ENCODE peak calls at places on chromosomes 3 and 15, in four cellular contexts. W, O, H and Z are unnamed samples.

GRCh38 chr15:78727561-78727960 is 83.7 kb downstream of the ADAMTS7 start:
- DNase-seq in W (no peak), O (peak), H (no peak), Z (no peak)

GRCh38 chr3:167787440-167787839 is 51.9 kb downstream of the SERPINI1 start:
- DNase-seq in W (no peak), O (peak), H (no peak), Z (no peak)

GRCh38 chr3:194395201-194395600 is 3.9 kb downstream of the GP5 start:
- DNase-seq in W (no peak), O (peak), H (no peak), Z (no peak)

GRCh38 chr15:54045397-54045796 is 67.2 kb downstream of the UNC13C start:
- DNase-seq in W (no peak), O (no peak), H (no peak), Z (no peak)

GRCh38 chr3:8975081-8976020 is 12.1 kb upstream of the RAD18 start:
- DNase-seq in W (no peak), O (no peak), H (no peak), Z (no peak)

GRCh38 chr3:72969766-72970165 is 26.8 kb upstream of the PPP4R2 start:
- DNase-seq in W (no peak), O (no peak), H (no peak), Z (no peak)

GRCh38 chr3:191246628-191247027 is 47.6 kb downstream of the OSTN start:
- DNase-seq in W (no peak), O (no peak), H (no peak), Z (no peak)

GRCh38 chr15:67534360-67534759 is 8.1 kb upstream of the MAP2K5 start:
- DNase-seq in W (no peak), O (no peak), H (no peak), Z (no peak)

GRCh38 chr3:186996356-186996755 is 66.0 kb downstream of the ST6GAL1 start:
- DNase-seq in W (no peak), O (no peak), H (no peak), Z (no peak)

GRCh38 chr3:48593337-48593736 is 1.8 kb downstream of the COL7A1 start:
- DNase-seq in W (no peak), O (no peak), H (no peak), Z (no peak)

GRCh38 chr15:62896380-62896866 is 146.1 kb upstream of the TPM1 start:
- DNase-seq in W (no peak), O (peak), H (no peak), Z (no peak)
- TF ChIP-seq HDAC6 in W (no peak), O (no peak), H (no peak), Z (no peak)

DNA sequence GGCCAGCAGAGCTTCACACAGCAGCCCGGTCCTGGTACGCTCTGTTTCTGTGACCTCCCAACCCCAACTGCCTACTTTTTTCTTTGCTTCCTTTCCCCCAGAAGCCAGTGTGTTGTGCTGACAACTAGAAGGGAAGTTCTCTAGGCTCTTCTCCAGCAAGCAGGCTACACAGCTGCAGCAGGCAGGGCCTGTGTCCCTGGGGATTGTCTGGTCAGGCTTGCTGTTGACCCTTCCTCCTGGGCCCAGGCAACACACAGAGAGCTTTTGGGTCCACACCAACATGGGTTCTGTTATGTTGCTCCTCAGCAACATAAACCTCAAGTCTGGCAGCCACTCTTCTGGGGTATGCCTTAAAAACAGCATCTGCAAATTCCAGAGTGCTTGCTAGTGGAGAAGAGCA is 36.2 kb upstream of the TSPAN3 start:
- DNase-seq in W (no peak), O (no peak), H (no peak), Z (no peak)
- TF ChIP-seq HDAC6 in W (no peak), O (no peak), H (no peak), Z (no peak)

DNA sequence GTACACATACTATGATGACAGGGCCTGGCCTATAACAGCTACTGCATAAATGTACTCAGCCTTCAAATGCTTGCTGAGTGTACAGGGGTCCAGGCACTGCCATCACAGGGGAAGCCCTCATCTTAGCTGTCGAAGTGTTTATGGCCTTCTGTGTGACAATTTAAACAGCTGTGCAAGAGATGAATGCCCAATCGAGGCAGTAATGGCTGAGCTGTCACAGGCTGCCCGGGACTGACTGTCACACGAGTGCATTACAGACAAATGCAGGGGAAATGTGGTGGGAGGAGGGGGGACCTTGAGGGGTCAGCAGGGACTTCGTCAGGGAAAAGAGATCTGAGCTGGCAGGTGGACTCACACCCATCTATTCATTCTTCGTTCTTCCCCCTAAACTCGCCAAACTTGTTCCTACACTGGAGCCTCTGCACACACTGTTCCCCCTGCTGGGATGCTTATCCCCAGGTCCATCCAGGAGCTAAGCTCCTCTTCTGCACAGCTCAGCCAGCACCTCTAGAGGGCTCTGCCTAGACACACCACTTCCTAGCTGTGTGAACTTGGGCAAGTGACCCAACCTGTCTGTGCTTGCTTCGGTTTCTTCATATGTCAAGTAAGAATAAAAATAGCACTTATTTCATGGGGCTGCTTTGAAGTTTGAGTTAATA is 156.2 kb upstream of the IQSEC1 start:
- DNase-seq in W (peak), O (peak), H (peak), Z (peak)
- TF ChIP-seq HDAC6 in W (no peak), O (no peak), H (no peak), Z (no peak)

DNA sequence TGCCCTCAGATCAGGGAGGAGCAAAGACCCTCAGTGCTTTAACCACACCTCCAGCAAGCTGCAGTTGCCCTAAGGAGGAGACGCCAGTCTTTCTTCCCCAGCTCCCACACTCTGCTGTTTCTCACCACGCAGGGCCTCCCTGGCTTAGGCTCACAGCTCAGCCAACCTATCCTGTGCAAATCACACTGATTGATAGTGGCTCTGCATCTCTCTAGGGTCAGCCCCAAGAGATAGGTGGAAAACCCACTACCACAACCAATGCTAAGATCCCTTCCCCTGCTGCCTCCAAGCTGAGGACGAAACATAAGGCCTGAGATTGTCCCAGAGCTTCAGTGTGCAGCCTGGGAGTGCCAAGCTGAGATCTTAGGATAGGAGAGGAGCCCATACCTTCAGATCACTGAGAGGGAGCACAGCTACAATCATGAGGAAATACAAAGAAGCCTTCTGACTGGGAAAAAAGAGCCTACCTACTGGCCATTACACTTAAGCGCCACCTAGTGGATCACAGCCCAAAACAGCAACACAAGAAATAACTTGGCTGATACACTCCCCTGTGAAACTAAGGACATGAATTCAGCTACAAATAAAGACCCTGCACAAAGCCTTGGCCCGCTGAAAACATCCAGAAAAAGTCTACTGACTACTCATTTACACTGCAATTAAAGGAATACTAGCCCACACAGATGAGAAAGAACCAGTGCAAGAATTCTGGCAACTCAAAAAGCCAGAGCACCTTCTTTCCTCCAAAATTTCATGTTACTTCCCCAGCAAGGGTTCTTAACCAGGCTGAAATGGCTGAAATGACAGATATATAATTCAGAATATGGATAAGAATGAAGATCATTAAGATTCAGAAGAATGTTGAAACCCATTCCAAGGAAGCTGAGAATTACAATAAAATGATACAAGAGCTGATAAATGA is 271.5 kb upstream of the DCBLD2 start:
- DNase-seq in W (peak), O (peak), H (no peak), Z (peak)
- TF ChIP-seq HDAC6 in W (no peak), O (no peak), H (no peak), Z (no peak)

GRCh38 chr3:150346956-150347863 is 60.9 kb upstream of the TSC22D2 start:
- DNase-seq in W (no peak), O (no peak), H (no peak), Z (no peak)

GRCh38 chr3:150344079-150344478 is 64.0 kb upstream of the TSC22D2 start:
- DNase-seq in W (no peak), O (no peak), H (no peak), Z (no peak)

GRCh38 chr3:150342951-150343468 is 65.1 kb upstream of the TSC22D2 start:
- DNase-seq in W (no peak), O (no peak), H (no peak), Z (no peak)

GRCh38 chr3:150341893-150342292 is 66.2 kb upstream of the TSC22D2 start:
- DNase-seq in W (no peak), O (no peak), H (no peak), Z (no peak)

DNA sequence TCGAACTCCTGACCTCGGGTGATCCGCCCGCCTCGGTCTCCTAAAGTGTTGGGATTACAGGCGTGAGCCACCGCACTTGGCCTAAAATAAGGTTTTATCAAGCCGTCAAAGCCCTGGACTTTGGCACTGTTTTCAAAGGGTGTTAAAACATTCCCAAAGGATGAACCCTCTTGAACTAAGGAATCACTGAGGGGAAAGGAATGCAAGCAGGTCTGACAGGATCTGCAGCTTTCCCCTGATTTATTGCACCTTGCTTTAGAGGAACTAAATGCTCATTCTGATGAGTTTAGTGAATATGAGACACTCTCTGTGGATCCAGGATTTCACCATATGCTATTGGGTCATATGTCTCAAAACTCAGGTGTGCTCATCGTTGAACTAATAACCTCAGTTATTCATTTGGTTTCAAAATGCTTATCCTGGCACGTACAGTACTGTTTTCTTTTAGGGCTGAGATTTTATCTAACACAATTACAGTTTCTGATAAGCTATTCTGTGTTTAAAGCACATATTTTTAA is 63.0 kb upstream of the TSC22D2 start:
- DNase-seq in W (no peak), O (peak), H (no peak), Z (no peak)
- TF ChIP-seq HDAC6 in W (no peak), O (no peak), H (no peak), Z (no peak)

GRCh38 chr3:105752791-105753415 is 115.9 kb downstream of the CBLB start:
- DNase-seq in W (no peak), O (no peak), H (no peak), Z (no peak)
- TF ChIP-seq HDAC6 in W (no peak), O (no peak), H (no peak), Z (no peak)